ENCODE peak calls at places on chromosomes 16 and 17, in eight cellular contexts. One of them, this sample, is unnamed.

GRCh38 chr17:18968945-18969887 is 17.3 kb downstream of the SLC5A10 start:
- DNase-seq in neural progenitor cell: no peak
- DNase-seq in heart right ventricle: no peak
- DNase-seq in cardiac muscle cell: no peak
- DNase-seq in heart left ventricle: no peak
- DNase-seq in RWPE1: peak
- DNase-seq in AG04450: no peak
- DNase-seq in H9: no peak
- DNase-seq in this sample: no peak

GRCh38 chr16:85563515-85564276 is 49.4 kb upstream of the GSE1 start:
- DNase-seq in heart left ventricle: peak
- DNase-seq in cardiac muscle cell: peak
- DNase-seq in RWPE1: no peak
- DNase-seq in H9: no peak
- DNase-seq in neural progenitor cell: no peak
- DNase-seq in AG04450: no peak
- DNase-seq in heart right ventricle: peak
- DNase-seq in this sample: no peak

GRCh38 chr17:51435641-51436091 is 175.3 kb downstream of the UTP18 start:
- DNase-seq in cardiac muscle cell: peak
- DNase-seq in neural progenitor cell: peak
- DNase-seq in heart left ventricle: no peak
- DNase-seq in RWPE1: peak
- DNase-seq in heart right ventricle: peak
- DNase-seq in H9: peak
- DNase-seq in AG04450: no peak
- DNase-seq in this sample: peak

GRCh38 chr17:38798614-38799500 is 499 bp downstream of the PIP4K2B start:
- DNase-seq in heart right ventricle: peak
- DNase-seq in H9: peak
- DNase-seq in AG04450: no peak
- DNase-seq in neural progenitor cell: peak
- DNase-seq in cardiac muscle cell: peak
- DNase-seq in RWPE1: peak
- DNase-seq in heart left ventricle: peak
- DNase-seq in this sample: peak

GRCh38 chr17:66782866-66783265 is 52.1 kb upstream of the CACNG5 start:
- DNase-seq in AG04450: no peak
- DNase-seq in heart right ventricle: no peak
- DNase-seq in H9: peak
- DNase-seq in cardiac muscle cell: no peak
- DNase-seq in neural progenitor cell: peak
- DNase-seq in RWPE1: no peak
- DNase-seq in heart left ventricle: no peak
- DNase-seq in this sample: no peak

GRCh38 chr16:24253192-24253591 is 2.9 kb upstream of the CACNG3 start:
- DNase-seq in H9: peak
- DNase-seq in neural progenitor cell: peak
- DNase-seq in heart left ventricle: no peak
- DNase-seq in cardiac muscle cell: peak
- DNase-seq in RWPE1: peak
- DNase-seq in AG04450: no peak
- DNase-seq in heart right ventricle: no peak
- DNase-seq in this sample: no peak

GRCh38 chr16:48635199-48635718 is 25.3 kb upstream of the N4BP1 start:
- DNase-seq in H9: no peak
- DNase-seq in heart right ventricle: no peak
- DNase-seq in neural progenitor cell: no peak
- DNase-seq in cardiac muscle cell: no peak
- DNase-seq in RWPE1: no peak
- DNase-seq in heart left ventricle: no peak
- DNase-seq in AG04450: no peak
- DNase-seq in this sample: no peak

GRCh38 chr17:67491009-67491677 is 114.1 kb downstream of the PITPNC1 start:
- DNase-seq in H9: peak
- DNase-seq in cardiac muscle cell: peak
- DNase-seq in neural progenitor cell: peak
- DNase-seq in RWPE1: peak
- DNase-seq in heart right ventricle: peak
- DNase-seq in heart left ventricle: peak
- DNase-seq in AG04450: peak
- DNase-seq in this sample: no peak

GRCh38 chr16:65384441-65384840 is 262.6 kb upstream of the CDH11 start:
- DNase-seq in cardiac muscle cell: peak
- DNase-seq in heart right ventricle: no peak
- DNase-seq in AG04450: no peak
- DNase-seq in neural progenitor cell: no peak
- DNase-seq in RWPE1: no peak
- DNase-seq in H9: no peak
- DNase-seq in heart left ventricle: no peak
- DNase-seq in this sample: no peak

GRCh38 chr17:77443743-77444260 is 303.0 kb downstream of the SEC14L1 start:
- DNase-seq in AG04450: no peak
- DNase-seq in heart right ventricle: no peak
- DNase-seq in H9: no peak
- DNase-seq in neural progenitor cell: no peak
- DNase-seq in heart left ventricle: no peak
- DNase-seq in RWPE1: no peak
- DNase-seq in cardiac muscle cell: no peak
- DNase-seq in this sample: no peak

GRCh38 chr16:14449790-14450463 is 180.1 kb downstream of the PARN start:
- DNase-seq in heart left ventricle: no peak
- DNase-seq in cardiac muscle cell: peak
- DNase-seq in RWPE1: no peak
- DNase-seq in heart right ventricle: no peak
- DNase-seq in AG04450: no peak
- DNase-seq in H9: no peak
- DNase-seq in neural progenitor cell: no peak
- DNase-seq in this sample: no peak

GRCh38 chr17:73644145-73645049 is at the start of gene SDK2:
- DNase-seq in neural progenitor cell: peak
- DNase-seq in RWPE1: peak
- DNase-seq in heart left ventricle: no peak
- DNase-seq in cardiac muscle cell: peak
- DNase-seq in H9: no peak
- DNase-seq in AG04450: no peak
- DNase-seq in heart right ventricle: no peak
- DNase-seq in this sample: peak

GRCh38 chr16:86354641-86355040 is 155.7 kb upstream of the FOXF1 start:
- DNase-seq in cardiac muscle cell: peak
- DNase-seq in heart left ventricle: no peak
- DNase-seq in RWPE1: no peak
- DNase-seq in AG04450: no peak
- DNase-seq in heart right ventricle: no peak
- DNase-seq in H9: no peak
- DNase-seq in neural progenitor cell: no peak
- DNase-seq in this sample: no peak

GRCh38 chr16:82995286-82995926 is 368.6 kb downstream of the CDH13 start:
- DNase-seq in heart right ventricle: no peak
- DNase-seq in cardiac muscle cell: no peak
- DNase-seq in RWPE1: no peak
- DNase-seq in neural progenitor cell: no peak
- DNase-seq in AG04450: no peak
- DNase-seq in heart left ventricle: no peak
- DNase-seq in H9: no peak
- DNase-seq in this sample: no peak

GRCh38 chr17:1714980-1715802 is 5.0 kb upstream of the TLCD2 start:
- DNase-seq in cardiac muscle cell: peak
- DNase-seq in H9: peak
- DNase-seq in neural progenitor cell: peak
- DNase-seq in RWPE1: peak
- DNase-seq in AG04450: peak
- DNase-seq in heart left ventricle: peak
- DNase-seq in heart right ventricle: peak
- DNase-seq in this sample: no peak

GRCh38 chr16:85006639-85007038 is 4.7 kb downstream of the ZDHHC7 start:
- DNase-seq in heart right ventricle: no peak
- DNase-seq in H9: no peak
- DNase-seq in neural progenitor cell: no peak
- DNase-seq in RWPE1: no peak
- DNase-seq in heart left ventricle: no peak
- DNase-seq in cardiac muscle cell: peak
- DNase-seq in AG04450: no peak
- DNase-seq in this sample: no peak

GRCh38 chr17:78172284-78173024 is 4.1 kb downstream of the SYNGR2 start:
- DNase-seq in heart right ventricle: peak
- DNase-seq in RWPE1: no peak
- DNase-seq in heart left ventricle: no peak
- DNase-seq in H9: no peak
- DNase-seq in neural progenitor cell: no peak
- DNase-seq in cardiac muscle cell: peak
- DNase-seq in AG04450: no peak
- DNase-seq in this sample: no peak

GRCh38 chr16:17830651-17831050 is 359.9 kb upstream of the XYLT1 start:
- DNase-seq in H9: no peak
- DNase-seq in heart left ventricle: no peak
- DNase-seq in heart right ventricle: no peak
- DNase-seq in AG04450: no peak
- DNase-seq in neural progenitor cell: no peak
- DNase-seq in RWPE1: no peak
- DNase-seq in cardiac muscle cell: no peak
- DNase-seq in this sample: no peak

GRCh38 chr16:17832738-17833137 is 362.0 kb upstream of the XYLT1 start:
- DNase-seq in H9: no peak
- DNase-seq in heart right ventricle: no peak
- DNase-seq in cardiac muscle cell: no peak
- DNase-seq in heart left ventricle: no peak
- DNase-seq in neural progenitor cell: no peak
- DNase-seq in RWPE1: peak
- DNase-seq in AG04450: no peak
- DNase-seq in this sample: no peak

GRCh38 chr16:17829826-17830225 is 359.1 kb upstream of the XYLT1 start:
- DNase-seq in neural progenitor cell: no peak
- DNase-seq in heart left ventricle: no peak
- DNase-seq in H9: no peak
- DNase-seq in RWPE1: no peak
- DNase-seq in cardiac muscle cell: no peak
- DNase-seq in heart right ventricle: no peak
- DNase-seq in AG04450: no peak
- DNase-seq in this sample: no peak

GRCh38 chr16:17828012-17828411 is 357.3 kb upstream of the XYLT1 start:
- DNase-seq in AG04450: no peak
- DNase-seq in cardiac muscle cell: peak
- DNase-seq in heart left ventricle: no peak
- DNase-seq in RWPE1: peak
- DNase-seq in neural progenitor cell: no peak
- DNase-seq in heart right ventricle: no peak
- DNase-seq in H9: no peak
- DNase-seq in this sample: no peak

DNA sequence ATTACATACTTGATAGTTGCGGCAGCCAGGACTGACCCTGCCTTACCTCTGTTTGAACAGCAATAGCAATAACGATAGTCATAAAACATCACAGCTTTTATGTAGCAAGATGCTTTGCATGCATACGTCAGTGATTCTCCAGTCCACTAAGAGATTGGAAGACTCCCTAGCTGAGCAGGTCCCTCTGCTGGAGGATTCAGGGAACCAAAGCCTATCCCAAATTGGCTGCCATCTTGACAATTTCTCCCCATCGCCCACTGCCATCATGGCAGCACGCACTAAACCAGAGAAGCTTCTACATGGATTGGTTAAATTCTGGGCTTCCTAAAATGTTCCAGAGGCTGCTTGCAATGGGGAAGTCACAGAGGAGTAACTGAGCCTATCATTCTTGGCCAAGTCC is 360.6 kb upstream of the XYLT1 start:
- DNase-seq in AG04450: no peak
- DNase-seq in cardiac muscle cell: no peak
- DNase-seq in heart left ventricle: no peak
- DNase-seq in H9: peak
- DNase-seq in heart right ventricle: no peak
- DNase-seq in neural progenitor cell: peak
- DNase-seq in RWPE1: no peak
- DNase-seq in this sample: no peak
- TF ChIP-seq CTCF in AG04450: peak
- TF ChIP-seq CTCF in cardiac muscle cell: no peak
- TF ChIP-seq CTCF in heart left ventricle: no peak
- TF ChIP-seq CTCF in H9: peak
- TF ChIP-seq CTCF in heart right ventricle: no peak
- TF ChIP-seq CTCF in neural progenitor cell: peak
- TF ChIP-seq CTCF in RWPE1: no peak
- TF ChIP-seq CTCF in this sample: no peak

GRCh38 chr17:81701288-81702071 is 1.7 kb upstream of the MRPL12 start:
- DNase-seq in heart right ventricle: no peak
- DNase-seq in cardiac muscle cell: no peak
- DNase-seq in neural progenitor cell: no peak
- DNase-seq in AG04450: no peak
- DNase-seq in H9: no peak
- DNase-seq in heart left ventricle: no peak
- DNase-seq in RWPE1: peak
- DNase-seq in this sample: no peak
- TF ChIP-seq CTCF in heart right ventricle: no peak
- TF ChIP-seq CTCF in cardiac muscle cell: no peak
- TF ChIP-seq CTCF in neural progenitor cell: no peak
- TF ChIP-seq CTCF in AG04450: peak
- TF ChIP-seq CTCF in H9: no peak
- TF ChIP-seq CTCF in heart left ventricle: no peak
- TF ChIP-seq CTCF in RWPE1: no peak
- TF ChIP-seq CTCF in this sample: no peak

GRCh38 chr17:60579090-60579489 is 20.9 kb upstream of the PPM1D start:
- DNase-seq in H9: no peak
- DNase-seq in RWPE1: no peak
- DNase-seq in cardiac muscle cell: peak
- DNase-seq in heart left ventricle: no peak
- DNase-seq in AG04450: no peak
- DNase-seq in neural progenitor cell: no peak
- DNase-seq in heart right ventricle: no peak
- DNase-seq in this sample: no peak
- TF ChIP-seq CTCF in H9: no peak
- TF ChIP-seq CTCF in RWPE1: no peak
- TF ChIP-seq CTCF in cardiac muscle cell: no peak
- TF ChIP-seq CTCF in heart left ventricle: no peak
- TF ChIP-seq CTCF in AG04450: no peak
- TF ChIP-seq CTCF in neural progenitor cell: no peak
- TF ChIP-seq CTCF in heart right ventricle: no peak
- TF ChIP-seq CTCF in this sample: no peak

DNA sequence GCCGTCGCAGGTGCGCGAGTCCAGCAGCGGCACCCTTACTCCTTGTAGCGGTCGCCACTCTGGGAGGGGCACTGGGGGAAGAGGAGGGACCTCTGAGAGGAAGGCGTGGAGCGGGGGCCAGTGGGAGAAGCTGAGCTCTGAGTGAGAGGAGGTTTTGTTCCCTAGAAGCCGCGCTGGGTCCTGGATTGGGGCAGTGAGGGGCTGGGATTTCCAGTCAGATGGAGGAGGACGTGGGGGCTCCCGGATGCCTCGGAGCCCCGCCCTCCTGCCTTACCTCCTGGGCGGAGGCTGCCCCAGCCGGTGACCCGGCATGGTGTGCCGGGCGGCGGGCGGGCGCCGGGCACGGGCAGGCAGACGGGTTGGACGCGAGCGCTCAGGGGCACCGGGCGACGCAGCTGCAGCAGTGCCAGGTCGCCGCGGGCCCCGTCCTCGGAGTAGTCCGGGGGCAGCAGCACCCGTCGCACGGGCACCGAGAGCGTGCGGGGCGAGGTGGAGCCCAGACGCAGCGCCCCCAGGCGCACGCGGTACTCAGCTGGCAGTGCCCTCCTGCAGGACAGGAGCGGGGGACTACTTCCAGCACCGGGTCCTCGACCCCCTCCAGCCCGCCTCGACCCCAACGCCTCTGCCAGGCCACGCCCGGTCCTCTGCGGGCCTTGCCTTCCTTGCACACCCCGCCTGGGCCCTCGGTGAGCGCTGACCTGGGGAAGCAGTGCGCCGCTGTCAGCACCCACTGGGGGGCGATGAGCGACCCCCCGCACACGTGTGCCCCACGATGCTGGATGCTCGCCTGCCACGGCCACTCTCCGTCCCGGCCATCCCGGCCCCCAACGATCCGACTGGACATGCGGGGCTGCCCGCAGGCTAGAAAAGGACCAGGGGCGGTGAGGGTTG is 2.0 kb downstream of the PRSS33 start:
- DNase-seq in heart right ventricle: no peak
- DNase-seq in RWPE1: no peak
- DNase-seq in AG04450: no peak
- DNase-seq in cardiac muscle cell: no peak
- DNase-seq in heart left ventricle: no peak
- DNase-seq in H9: peak
- DNase-seq in neural progenitor cell: no peak
- DNase-seq in this sample: peak
- TF ChIP-seq CTCF in heart right ventricle: no peak
- TF ChIP-seq CTCF in RWPE1: peak
- TF ChIP-seq CTCF in AG04450: peak
- TF ChIP-seq CTCF in cardiac muscle cell: peak
- TF ChIP-seq CTCF in heart left ventricle: no peak
- TF ChIP-seq CTCF in H9: peak
- TF ChIP-seq CTCF in neural progenitor cell: peak
- TF ChIP-seq CTCF in this sample: peak